ENCODE peak calls at places on chromosome 18, in six cellular contexts. J is NCI-H2081; P is ELR; R is PC-3; Y is CD4-positive, alpha-beta memory T cell; A is fibroblast of mammary gland. K is an unnamed sample.
A peak's percentile ranks its signal among the peaks of the same experiment; 100 is the strongest.

GRCh38 chr18:58280159-58280540 is 236.1 kb downstream of the NEDD4L start:
- DNase-seq in J (no peak), P (no peak), R (no peak), Y (no peak), A (no peak), K (no peak)

GRCh38 chr18:21109936-21110666 is 1.5 kb downstream of the ROCK1 start:
- DNase-seq in J (no peak), P (peak; percentile 57), R (peak; percentile 10), Y (no peak), A (peak; percentile 39), K (no peak)

GRCh38 chr18:27762054-27762453 is 414.9 kb downstream of the CDH2 start:
- DNase-seq in J (no peak), P (peak; percentile 14), R (no peak), Y (no peak), A (no peak), K (no peak)

GRCh38 chr18:73249030-73249429 is 381.2 kb upstream of the NETO1 start:
- DNase-seq in J (no peak), P (no peak), R (no peak), Y (no peak), A (no peak), K (no peak)

GRCh38 chr18:79600141-79600540 is 79.5 kb upstream of the CTDP1 start:
- DNase-seq in J (no peak), P (no peak), R (no peak), Y (no peak), A (no peak), K (no peak)

GRCh38 chr18:63949068-63949737 is at the start of gene HMSD:
- DNase-seq in J (peak; percentile 84), P (peak; percentile 72), R (peak; percentile 72), Y (peak; percentile 48), A (peak; percentile 42), K (peak; percentile 38)

GRCh38 chr18:70322928-70323327 is 34.1 kb downstream of the SOCS6 start:
- DNase-seq in J (no peak), P (peak; percentile 20), R (peak; percentile 31), Y (no peak), A (peak; percentile 87), K (peak; percentile 63)

GRCh38 chr18:36519358-36519757 is 221.8 kb downstream of the FHOD3 start:
- DNase-seq in J (no peak), P (peak; percentile 73), R (peak; percentile 7), Y (no peak), A (peak; percentile 46), K (peak; percentile 69)

GRCh38 chr18:22124970-22125369 is 44.4 kb upstream of the GATA6 start:
- DNase-seq in J (no peak), P (no peak), R (no peak), Y (no peak), A (no peak), K (no peak)

GRCh38 chr18:26894426-26894825 is 28.9 kb upstream of the AQP4 start:
- DNase-seq in J (no peak), P (no peak), R (no peak), Y (no peak), A (no peak), K (no peak)

GRCh38 chr18:61062241-61062640 is 271.0 kb upstream of the CDH20 start:
- DNase-seq in J (no peak), P (no peak), R (no peak), Y (no peak), A (no peak), K (no peak)

GRCh38 chr18:69588301-69588700 is 187.6 kb downstream of the DOK6 start:
- DNase-seq in J (no peak), P (peak; percentile 6), R (peak; percentile 15), Y (no peak), A (no peak), K (peak; percentile 33)

GRCh38 chr18:14781671-14782070 is 33.7 kb downstream of the ANKRD30B start:
- DNase-seq in J (no peak), P (no peak), R (no peak), Y (no peak), A (no peak), K (no peak)

GRCh38 chr18:23618862-23619387 is 32.6 kb upstream of the NPC1 start:
- DNase-seq in J (no peak), P (no peak), R (no peak), Y (no peak), A (peak; percentile 24), K (peak; percentile 46)